ENCODE peak calls at places on chromosome 10, in nine cellular contexts. S is cardiac muscle cell; D is hypothalamus; B is T follicular helper cell; J is pancreas; E is stimulated activated CD8-positive, alpha-beta memory T cell treated with anti-CD3 and anti-CD28 coated beads, Interleukin-15, amount 100 ng/mL, for 24 hours; Y is stimulated activated CD4-positive, alpha-beta T cell treated with anti-CD3 and anti-CD28 coated beads, Interleukin-1b, Interleukin-23, amount 100 ng/mL, for 48 hours; N is COLO829; C is activated T-cell treated with anti-CD3 and anti-CD28 coated beads for 1 hour. X is an unnamed sample.

GRCh38 chr10:43027331-43027955 is 49.4 kb upstream of the RET start:
- DNase-seq in E (no peak), N (no peak), C (no peak), S (no peak), B (no peak), D (no peak), J (peak; percentile 51), Y (no peak), X (no peak)

GRCh38 chr10:15439381-15439837 is 68.3 kb upstream of the FAM171A1 start:
- DNase-seq in S (peak; percentile 86), C (no peak), E (no peak), J (no peak), Y (no peak), D (no peak), N (no peak), B (no peak), X (no peak)

GRCh38 chr10:113261806-113262205 is 291.0 kb upstream of the HABP2 start:
- DNase-seq in N (no peak), S (no peak), B (no peak), J (no peak), E (no peak), Y (no peak), C (no peak), D (no peak), X (no peak)

GRCh38 chr10:130242483-130242882 is 106.3 kb downstream of the GLRX3 start:
- DNase-seq in Y (no peak), N (no peak), E (no peak), C (no peak), S (no peak), D (no peak), B (no peak), J (no peak), X (no peak)

GRCh38 chr10:12237265-12238220 is 41.6 kb downstream of the CDC123 start:
- DNase-seq in Y (no peak), N (no peak), J (no peak), S (no peak), E (no peak), B (no peak), C (no peak), D (no peak), X (no peak)

GRCh38 chr10:71268247-71268691 is 50.8 kb upstream of the SLC29A3 start:
- DNase-seq in C (no peak), S (peak; percentile 63), J (peak; percentile 22), E (no peak), D (peak; percentile 29), B (no peak), Y (no peak), N (no peak), X (peak; percentile 52)

GRCh38 chr10:13400196-13400965 is 52.3 kb upstream of the SEPHS1 start:
- DNase-seq in C (no peak), N (no peak), S (no peak), Y (no peak), D (no peak), E (no peak), B (no peak), J (no peak), X (no peak)

GRCh38 chr10:124403548-124403947 is 15.2 kb downstream of the OAT start:
- DNase-seq in Y (no peak), B (no peak), N (peak; percentile 42), C (no peak), S (peak; percentile 89), J (no peak), D (no peak), E (no peak), X (peak; percentile 29)

GRCh38 chr10:61779950-61780659 is 117.4 kb downstream of the CABCOCO1 start:
- DNase-seq in N (peak; percentile 2), D (no peak), J (no peak), B (no peak), Y (peak; percentile 35), E (no peak), S (peak; percentile 93), C (no peak), X (no peak)

GRCh38 chr10:58844680-58845079 is 331.8 kb upstream of the PHYHIPL start:
- DNase-seq in S (no peak), Y (no peak), B (no peak), E (no peak), N (no peak), J (no peak), D (no peak), C (no peak), X (no peak)

GRCh38 chr10:50508315-50509051 is 115.3 kb downstream of the SGMS1 start:
- DNase-seq in B (no peak), D (no peak), J (no peak), S (no peak), Y (peak; percentile 37), N (no peak), C (no peak), E (no peak), X (no peak)

GRCh38 chr10:31304261-31304970 is 14.6 kb upstream of the ZEB1 start:
- DNase-seq in S (peak; percentile 52), N (no peak), Y (no peak), E (no peak), C (no peak), D (no peak), J (no peak), B (no peak), X (no peak)

GRCh38 chr10:5419466-5420094 is 7.2 kb downstream of the NET1 start:
- DNase-seq in Y (no peak), N (no peak), E (no peak), J (no peak), D (no peak), B (no peak), S (peak; percentile 62), C (no peak), X (no peak)

GRCh38 chr10:44959243-44960097 is at the start of gene RASSF4:
- DNase-seq in Y (peak; percentile 91), C (peak; percentile 92), S (peak; percentile 87), N (peak; percentile 83), E (peak; percentile 73), D (peak; percentile 91), B (peak; percentile 85), J (peak; percentile 97), X (peak; percentile 89)

GRCh38 chr10:45421231-45422097 is 47.4 kb downstream of the ALOX5 start:
- DNase-seq in B (no peak), N (no peak), D (no peak), Y (no peak), E (no peak), S (no peak), C (no peak), J (no peak), X (no peak)

GRCh38 chr10:787933-788651 is 98.6 kb upstream of the DIP2C start:
- DNase-seq in D (no peak), E (no peak), C (no peak), N (no peak), J (peak; percentile 72), Y (no peak), S (peak; percentile 72), B (no peak), X (no peak)

GRCh38 chr10:34403512-34403911 is 411.6 kb downstream of the PARD3 start:
- DNase-seq in Y (no peak), E (no peak), C (no peak), N (no peak), B (no peak), J (no peak), S (no peak), D (no peak), X (no peak)

GRCh38 chr10:36119439-36119838 is 477.3 kb upstream of the FZD8 start:
- DNase-seq in N (no peak), C (no peak), S (no peak), J (no peak), D (no peak), E (no peak), B (no peak), Y (no peak), X (no peak)

GRCh38 chr10:118444016-118444415 is 101.9 kb upstream of the FAM204A start:
- DNase-seq in C (no peak), D (no peak), S (no peak), B (no peak), N (no peak), Y (no peak), J (no peak), E (no peak), X (no peak)

GRCh38 chr10:60480865-60481563 is 91.3 kb upstream of the ANK3 start:
- DNase-seq in Y (no peak), E (no peak), S (peak; percentile 92), B (no peak), N (peak; percentile 4), C (no peak), D (peak; percentile 27), J (no peak), X (peak; percentile 81)

GRCh38 chr10:102302611-102303010 is 57.3 kb downstream of the GBF1 start:
- DNase-seq in B (no peak), N (no peak), E (no peak), C (no peak), S (peak; percentile 59), Y (no peak), D (no peak), J (no peak), X (no peak)

GRCh38 chr10:123442901-123443300 is 223.3 kb upstream of the GPR26 start:
- DNase-seq in J (no peak), N (no peak), B (no peak), E (no peak), Y (no peak), D (no peak), S (no peak), C (no peak), X (no peak)

GRCh38 chr10:97525683-97526110 is 27.0 kb downstream of the UBTD1 start:
- DNase-seq in E (no peak), N (no peak), J (no peak), S (no peak), Y (no peak), D (no peak), B (no peak), C (no peak), X (no peak)

GRCh38 chr10:131354380-131354779 is 42.9 kb upstream of the TCERG1L start:
- DNase-seq in E (no peak), D (no peak), B (no peak), S (no peak), J (no peak), Y (no peak), C (no peak), N (no peak), X (no peak)

GRCh38 chr10:31830887-31831286 is 97.7 kb downstream of the ARHGAP12 start:
- DNase-seq in N (no peak), S (peak; percentile 27), Y (no peak), D (no peak), E (no peak), B (no peak), C (no peak), J (no peak), X (no peak)

GRCh38 chr10:60495357-60495756 is 105.7 kb upstream of the ANK3 start:
- DNase-seq in B (no peak), S (no peak), E (no peak), J (no peak), C (no peak), Y (no peak), D (no peak), N (peak; percentile 13), X (no peak)

GRCh38 chr10:89382757-89383156 is 4.9 kb downstream of the IFIT1B start:
- DNase-seq in B (no peak), E (no peak), Y (no peak), N (no peak), S (no peak), C (no peak), J (no peak), D (no peak), X (no peak)

GRCh38 chr10:95350830-95351228 is 60.0 kb upstream of the PDLIM1 start:
- DNase-seq in D (no peak), B (no peak), N (no peak), C (no peak), E (no peak), J (no peak), Y (no peak), S (no peak), X (no peak)

GRCh38 chr10:60958892-60959601 is 15.1 kb upstream of the RHOBTB1 start:
- DNase-seq in E (no peak), N (no peak), B (no peak), D (no peak), S (peak; percentile 30), J (no peak), Y (no peak), C (no peak), X (no peak)

GRCh38 chr10:70508912-70509366 is 30.4 kb downstream of the PALD1 start:
- DNase-seq in J (no peak), S (peak; percentile 30), D (peak; percentile 30), B (no peak), C (no peak), N (no peak), E (no peak), Y (no peak), X (no peak)

X was measured in head of caudate nucleus.